ENCODE peak calls at places on chromosomes 4 and X, in eight cellular contexts. B, Y, E, X, J, L, I and Z are unnamed samples. For H3K4me1, the result is how much of the 10 kb centered on the place peaks cover.

GRCh38 chrX:9340619-9341304 is 124.1 kb upstream of the TBL1X start:
- DNase-seq in Y (peak), I (peak), L (no peak), E (peak), X (no peak), B (peak), J (no peak), Z (no peak)

GRCh38 chr4:124514588-124514987 is 197.9 kb downstream of the ANKRD50 start:
- DNase-seq in J (no peak), Y (no peak), X (no peak), B (no peak), E (no peak), L (no peak), I (no peak), Z (no peak)

GRCh38 chr4:70902577-70903281 is 560 bp downstream of the MOB1B start:
- DNase-seq in Y (peak), L (no peak), I (peak), B (no peak), E (no peak), J (no peak), X (no peak), Z (no peak)

GRCh38 chr4:5635826-5636196 is 72.5 kb downstream of the EVC2 start:
- DNase-seq in X (no peak), E (no peak), Y (peak), J (no peak), B (no peak), L (no peak), I (no peak), Z (no peak)

GRCh38 chr4:87046111-87046510 is 111.3 kb downstream of the AFF1 start:
- DNase-seq in Y (peak), B (no peak), X (no peak), E (no peak), J (no peak), I (no peak), L (no peak), Z (no peak)

GRCh38 chr4:173167793-173168395 is 717 bp upstream of the GALNT7 start:
- DNase-seq in L (peak), I (peak), J (peak), B (no peak), E (peak), Y (peak), X (no peak), Z (peak)

GRCh38 chr4:80362578-80363181 is 27.1 kb downstream of the CFAP299 start:
- DNase-seq in L (peak), I (peak), J (no peak), E (no peak), B (no peak), Y (peak), X (no peak), Z (no peak)

GRCh38 chrX:55783723-55784122 is 66.2 kb downstream of the RRAGB start:
- DNase-seq in X (no peak), J (no peak), B (no peak), E (no peak), I (no peak), Y (no peak), L (no peak), Z (no peak)

GRCh38 chrX:48911407-48912182 is at the start of gene SLC35A2:
- DNase-seq in Y (peak), X (peak), J (peak), L (peak), E (peak), I (peak), B (peak), Z (peak)

GRCh38 chr4:68267433-68267944 is 22.0 kb upstream of the TMPRSS11B start:
- DNase-seq in B (no peak), L (no peak), E (no peak), X (no peak), Y (peak), J (no peak), I (no peak), Z (no peak)

GRCh38 chr4:68906238-68907137 is 45.1 kb downstream of the UGT2A3 start:
- DNase-seq in Y (no peak), X (no peak), E (no peak), J (peak), I (no peak), L (peak), B (no peak), Z (no peak)

GRCh38 chrX:104427693-104428092 is 138.3 kb upstream of the IL1RAPL2 start:
- DNase-seq in L (no peak), B (no peak), Y (no peak), X (no peak), E (no peak), I (no peak), J (no peak), Z (no peak)

GRCh38 chr4:163332526-163333405 is at the start of gene NPY1R:
- DNase-seq in X (peak), L (peak), J (peak), Y (peak), B (peak), I (peak), E (peak), Z (peak)

GRCh38 chrX:87376896-87377295 is 140.7 kb upstream of the KLHL4 start:
- DNase-seq in L (no peak), Y (no peak), I (no peak), B (no peak), X (no peak), E (no peak), J (no peak), Z (no peak)

GRCh38 chrX:97766496-97767095 is 882.9 kb downstream of the RPA4 start:
- DNase-seq in Y (no peak), L (no peak), X (no peak), I (no peak), E (no peak), J (no peak), B (no peak), Z (no peak)

GRCh38 chr4:33780952-33781655 is 2463.2 kb downstream of the ARAP2 start:
- DNase-seq in B (no peak), E (no peak), L (no peak), X (no peak), I (no peak), J (no peak), Y (peak), Z (no peak)

GRCh38 chr4:25810016-25810415 is 52.8 kb downstream of the SEL1L3 start:
- DNase-seq in B (no peak), J (no peak), X (no peak), E (no peak), L (no peak), I (no peak), Y (no peak), Z (no peak)

GRCh38 chrX:123311486-123311885 is 127.4 kb downstream of the GRIA3 start:
- DNase-seq in J (no peak), B (no peak), I (no peak), X (no peak), E (no peak), Y (no peak), L (no peak), Z (no peak)

GRCh38 chr4:14178421-14178820 is 550.9 kb upstream of the BOD1L1 start:
- DNase-seq in L (no peak), B (no peak), X (no peak), I (no peak), Y (peak), E (no peak), J (no peak), Z (no peak)

GRCh38 chr4:84502955-84503373 is 3.9 kb upstream of the NKX6-1 start:
- DNase-seq in I (no peak), J (no peak), L (no peak), X (no peak), B (no peak), E (no peak), Y (no peak), Z (no peak)

GRCh38 chrX:14670819-14671218 is 141.5 kb downstream of the GLRA2 start:
- DNase-seq in L (no peak), J (no peak), Y (no peak), B (no peak), E (no peak), X (no peak), I (no peak), Z (no peak)

GRCh38 chrX:46791927-46792825 is 33.3 kb upstream of the SLC9A7 start:
- DNase-seq in L (no peak), X (no peak), Y (peak), B (no peak), E (peak), I (no peak), J (peak), Z (peak)

GRCh38 chrX:68846536-68846935 is 17.7 kb downstream of the EFNB1 start:
- DNase-seq in I (no peak), J (no peak), B (no peak), X (no peak), Y (no peak), L (no peak), E (no peak), Z (no peak)

GRCh38 chr4:65668201-65669007 is 1.9 kb downstream of the EPHA5 start:
- DNase-seq in E (peak), I (no peak), X (no peak), L (peak), B (no peak), Y (peak), J (peak), Z (no peak)

GRCh38 chrX:30577362-30577961 is at the start of gene TASL:
- DNase-seq in J (no peak), X (no peak), I (no peak), L (no peak), E (no peak), B (no peak), Y (no peak), Z (peak)

GRCh38 chr4:94653984-94654609 is 103.7 kb upstream of the BMPR1B start:
- DNase-seq in J (no peak), X (no peak), L (no peak), E (no peak), I (no peak), Y (peak), B (no peak), Z (no peak)
- H3K4me1 ChIP-seq in J (under half), X (under half), L (under half), E (under half), I (under half), Y (under half), B (under half), Z (under half)

GRCh38 chr4:12486995-12487394 is 997.1 kb downstream of the RAB28 start:
- DNase-seq in L (no peak), E (no peak), J (no peak), X (no peak), B (no peak), I (no peak), Y (no peak), Z (no peak)
- H3K4me1 ChIP-seq in L (under half), E (under half), J (under half), X (under half), B (under half), I (under half), Y (under half), Z (under half)

DNA sequence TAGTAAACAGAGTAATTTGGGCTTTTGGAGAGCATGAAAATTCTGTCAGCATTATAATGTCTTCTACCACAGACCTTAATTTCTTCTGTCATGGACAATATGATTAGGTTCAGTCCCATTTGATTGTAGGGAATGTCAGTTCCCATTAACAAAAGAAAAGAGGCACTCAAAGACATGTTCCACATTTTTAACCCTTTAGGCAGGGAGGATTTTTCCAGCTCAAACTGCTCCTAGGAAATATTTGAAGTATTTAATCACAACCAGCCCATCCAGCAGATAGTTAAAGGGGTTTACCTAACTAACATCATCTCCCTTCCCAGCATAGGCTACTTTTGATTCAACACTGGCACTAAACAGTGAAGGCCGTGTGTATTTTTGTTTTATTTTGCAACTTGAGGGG is 256.1 kb downstream of the DHX15 start:
- DNase-seq in L (no peak), X (no peak), Y (no peak), I (no peak), B (no peak), J (no peak), E (no peak), Z (no peak)
- H3K4me1 ChIP-seq in L (under half), X (under half), Y (under half), I (under half), B (under half), J (under half), E (under half), Z (under half)

DNA sequence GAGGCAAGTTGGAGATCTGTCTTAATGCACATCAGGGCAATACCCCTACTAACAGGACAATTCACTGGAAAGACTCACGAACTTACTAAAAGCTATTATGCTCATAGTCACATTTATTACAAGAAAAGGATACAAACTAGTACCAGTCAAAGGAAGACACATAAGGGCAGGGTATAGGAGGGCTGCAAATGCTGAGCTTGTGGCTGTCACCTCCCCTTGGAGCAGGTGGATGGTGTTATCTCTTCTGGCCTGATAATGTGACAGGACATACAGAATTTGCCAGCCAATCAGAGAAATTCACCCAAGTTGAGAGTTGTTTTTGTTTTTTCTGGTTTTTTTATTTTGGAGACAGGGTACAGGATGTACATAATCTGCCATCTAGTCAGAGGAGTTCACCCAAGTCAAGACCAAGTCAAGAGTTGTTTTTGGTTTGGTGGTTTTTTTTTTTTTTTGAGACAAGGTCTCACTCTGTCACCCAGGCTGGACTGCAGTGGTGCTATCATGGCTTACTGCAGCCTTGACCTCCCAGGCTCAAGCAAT is 8.8 kb downstream of the HERC5 start:
- DNase-seq in I (no peak), E (no peak), Y (no peak), J (no peak), B (no peak), X (no peak), L (no peak), Z (no peak)
- H3K4me1 ChIP-seq in I (under half), E (under half), Y (under half), J (under half), B (under half), X (under half), L (under half), Z (under half)

DNA sequence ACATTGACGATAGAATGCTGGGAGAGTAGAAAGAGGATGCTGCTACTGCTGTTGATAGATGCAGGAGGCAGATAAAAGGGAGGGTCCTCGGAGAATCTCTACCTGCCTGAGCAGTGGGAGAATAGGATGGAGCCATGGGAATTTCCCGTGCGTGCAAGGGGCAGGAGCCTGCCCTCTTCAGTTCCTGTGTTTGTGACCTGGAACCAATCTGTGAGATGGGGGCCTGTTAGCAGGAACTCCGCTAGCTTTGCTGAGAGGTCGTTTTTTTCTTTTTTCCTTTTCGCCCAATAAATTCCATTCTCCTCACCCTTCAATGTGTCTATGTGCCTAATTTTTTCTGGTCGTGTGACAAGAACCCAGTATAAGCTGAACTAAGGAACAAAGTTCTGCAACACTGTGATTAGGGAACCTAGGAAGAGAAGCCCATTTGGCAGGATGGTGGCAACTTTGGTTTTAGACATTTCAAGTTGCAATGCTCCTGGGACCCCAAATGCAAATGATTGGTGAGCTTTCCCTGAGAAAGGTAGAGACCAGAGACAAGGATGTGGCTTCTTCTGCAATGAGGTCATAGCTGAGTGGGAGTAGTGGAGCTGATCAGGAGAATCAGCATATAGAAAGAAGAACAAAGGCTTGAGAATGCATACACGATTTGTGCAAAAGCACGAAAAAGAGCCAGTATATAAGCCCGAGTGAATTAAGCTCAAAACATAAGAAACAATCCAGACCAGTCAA is 23.9 kb downstream of the SLC39A8 start:
- DNase-seq in L (no peak), B (no peak), J (no peak), X (no peak), Y (peak), I (no peak), E (no peak), Z (no peak)
- H3K4me1 ChIP-seq in L (under half), B (under half), J (under half), X (under half), Y (under half), I (under half), E (under half), Z (under half)

GRCh38 chr4:1725521-1725920 is 4.2 kb downstream of the TACC3 start:
- DNase-seq in B (no peak), J (no peak), I (no peak), Y (no peak), E (no peak), X (no peak), L (no peak), Z (no peak)

GRCh38 chr4:1728061-1728980 is 7.0 kb downstream of the TACC3 start:
- DNase-seq in J (peak), E (peak), I (no peak), Y (no peak), L (no peak), B (no peak), X (no peak), Z (peak)

GRCh38 chr4:1726146-1726934 is 5.0 kb downstream of the TACC3 start:
- DNase-seq in J (peak), X (peak), B (peak), E (peak), I (peak), Y (peak), L (peak), Z (peak)

GRCh38 chr4:1730532-1731135 is 9.3 kb downstream of the TACC3 start:
- DNase-seq in Y (no peak), X (no peak), L (no peak), I (no peak), B (no peak), J (no peak), E (peak), Z (no peak)

GRCh38 chr4:1727117-1728031 is 6.1 kb downstream of the TACC3 start:
- DNase-seq in E (peak), X (no peak), Y (peak), J (no peak), I (peak), L (no peak), B (peak), Z (peak)
- H3K4me1 ChIP-seq in E (half or more), X (under half), Y (under half), J (under half), I (under half), L (under half), B (under half), Z (half or more)

DNA sequence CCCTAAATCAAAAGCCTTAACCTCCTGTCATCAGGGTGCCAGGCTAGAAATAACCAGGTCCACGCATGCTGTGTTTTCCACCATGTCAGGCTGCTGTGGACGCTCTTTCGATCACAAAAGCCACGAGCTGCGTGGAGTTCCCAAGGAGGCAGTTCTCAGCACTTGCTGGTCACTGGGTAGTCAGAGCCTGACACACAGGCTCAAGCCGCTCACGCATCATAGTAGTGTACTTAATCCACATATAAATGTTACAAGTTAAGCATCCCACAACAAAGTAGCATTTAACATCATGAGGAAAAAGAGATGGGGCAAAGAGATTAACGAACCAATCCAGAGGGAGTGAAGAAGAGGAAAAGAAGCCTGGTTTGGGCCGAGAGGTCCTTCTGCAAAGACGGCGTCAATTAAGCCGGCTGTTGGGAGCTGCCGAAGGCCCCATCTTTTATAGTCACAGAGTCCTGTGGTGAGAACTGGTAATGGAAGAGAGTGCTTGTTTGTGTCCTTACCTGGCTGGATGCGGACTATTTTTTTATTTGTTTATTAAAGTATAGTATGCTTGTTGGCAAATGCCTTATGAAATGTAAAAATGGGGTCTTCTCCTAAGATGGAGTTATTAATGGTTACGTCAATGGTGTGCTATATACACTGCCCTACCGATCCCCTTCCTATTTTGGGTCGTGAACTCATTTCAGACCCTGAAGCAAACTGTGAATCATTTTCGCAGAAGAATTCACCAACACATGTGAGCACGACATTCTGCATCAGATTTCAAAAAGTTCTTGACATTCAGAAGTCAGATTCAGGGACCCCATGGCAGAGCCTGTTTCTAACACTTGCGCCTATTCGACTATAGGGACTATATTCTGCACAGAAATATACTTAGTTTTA is 675 bp downstream of the PRIMPOL start:
- DNase-seq in B (no peak), Y (peak), J (peak), I (no peak), L (no peak), X (no peak), E (no peak), Z (no peak)
- H3K4me1 ChIP-seq in B (under half), Y (under half), J (under half), I (under half), L (under half), X (under half), E (half or more), Z (under half)